ENCODE peak calls at places on chromosomes 1 and 21, in seven cellular contexts. I is right lobe of liver, B is body of pancreas, C is H54, P is GM12891, V is suprapubic skin, O is esophagus squamous epithelium. K is an unnamed sample.

GRCh38 chr1:156581661-156582387 is 2.3 kb downstream of the TTC24 start:
- DNase-seq in V (no peak), O (no peak), C (no peak), B (no peak), I (no peak), P (peak; percentile 48), K (peak; percentile 86)

GRCh38 chr1:22314676-22315075 is 137.0 kb upstream of the ZBTB40 start:
- DNase-seq in V (peak; percentile 53), B (no peak), O (no peak), P (no peak), I (no peak), C (no peak), K (no peak)

GRCh38 chr1:210607361-210607760 is 278.7 kb downstream of the HHAT start:
- DNase-seq in O (no peak), B (no peak), C (no peak), I (no peak), P (no peak), V (no peak), K (no peak)

GRCh38 chr21:42527489-42528158 is 14.0 kb downstream of the SLC37A1 start:
- DNase-seq in C (no peak), V (peak; percentile 37), I (no peak), B (no peak), O (no peak), P (no peak), K (no peak)

GRCh38 chr21:36732761-36733160 is 33.8 kb downstream of the SIM2 start:
- DNase-seq in B (no peak), I (no peak), O (no peak), C (no peak), P (no peak), V (no peak), K (peak; percentile 37)

GRCh38 chr1:244791061-244791460 is 44.4 kb upstream of the COX20 start:
- DNase-seq in I (no peak), P (no peak), C (no peak), V (no peak), O (no peak), B (no peak), K (no peak)

GRCh38 chr1:17605582-17606344 is 66.3 kb downstream of the ARHGEF10L start:
- DNase-seq in I (no peak), V (no peak), C (no peak), B (peak; percentile 57), O (no peak), P (no peak), K (no peak)

GRCh38 chr1:26833432-26834405 is 7.2 kb downstream of the ZDHHC18 start:
- DNase-seq in P (peak; percentile 87), B (no peak), C (no peak), I (peak; percentile 77), V (no peak), O (peak; percentile 48), K (peak; percentile 97)

GRCh38 chr1:18009061-18009728 is 98.4 kb upstream of the IGSF21 start:
- DNase-seq in I (no peak), V (no peak), O (no peak), P (no peak), C (no peak), B (no peak), K (no peak)

GRCh38 chr1:167416506-167416905 is 101.8 kb downstream of the CD247 start:
- DNase-seq in V (no peak), P (no peak), O (no peak), B (no peak), C (no peak), I (no peak), K (no peak)

GRCh38 chr1:77036560-77036959 is 169.3 kb downstream of the ST6GALNAC5 start:
- DNase-seq in V (no peak), C (no peak), B (no peak), O (no peak), P (no peak), I (no peak), K (no peak)

GRCh38 chr1:116766616-116767469 is 12.6 kb downstream of the CD2 start:
- DNase-seq in B (no peak), C (no peak), O (no peak), I (no peak), P (no peak), V (no peak), K (no peak)

GRCh38 chr1:199160521-199161318 is 521.9 kb downstream of the PTPRC start:
- DNase-seq in C (no peak), I (no peak), P (no peak), O (no peak), V (no peak), B (no peak), K (no peak)

GRCh38 chr21:36419996-36420395 is 34.8 kb downstream of the CHAF1B start:
- DNase-seq in O (no peak), I (peak; percentile 80), V (peak; percentile 86), B (peak; percentile 83), P (peak; percentile 71), C (peak; percentile 86), K (peak; percentile 84)

GRCh38 chr1:109454497-109455133 is 11.7 kb upstream of the SYPL2 start:
- DNase-seq in I (no peak), C (no peak), O (no peak), B (no peak), V (no peak), P (no peak), K (no peak)

GRCh38 chr21:34808569-34809204 is 139.9 kb downstream of the CLIC6 start:
- DNase-seq in P (no peak), V (no peak), I (no peak), B (no peak), O (no peak), C (peak; percentile 51), K (no peak)

GRCh38 chr1:24364975-24365678 is 46.0 kb downstream of the GRHL3 start:
- DNase-seq in I (no peak), V (no peak), O (no peak), C (peak; percentile 75), B (no peak), P (peak; percentile 52), K (no peak)

GRCh38 chr1:3066250-3066711 is 2.7 kb upstream of the PRDM16 start:
- DNase-seq in B (peak; percentile 85), C (no peak), V (peak; percentile 57), P (no peak), O (no peak), I (peak; percentile 75), K (peak; percentile 70)

GRCh38 chr1:224353975-224354930 is 2.4 kb upstream of the CNIH4 start:
- DNase-seq in C (no peak), O (no peak), I (no peak), P (no peak), B (no peak), V (no peak), K (no peak)

DNA sequence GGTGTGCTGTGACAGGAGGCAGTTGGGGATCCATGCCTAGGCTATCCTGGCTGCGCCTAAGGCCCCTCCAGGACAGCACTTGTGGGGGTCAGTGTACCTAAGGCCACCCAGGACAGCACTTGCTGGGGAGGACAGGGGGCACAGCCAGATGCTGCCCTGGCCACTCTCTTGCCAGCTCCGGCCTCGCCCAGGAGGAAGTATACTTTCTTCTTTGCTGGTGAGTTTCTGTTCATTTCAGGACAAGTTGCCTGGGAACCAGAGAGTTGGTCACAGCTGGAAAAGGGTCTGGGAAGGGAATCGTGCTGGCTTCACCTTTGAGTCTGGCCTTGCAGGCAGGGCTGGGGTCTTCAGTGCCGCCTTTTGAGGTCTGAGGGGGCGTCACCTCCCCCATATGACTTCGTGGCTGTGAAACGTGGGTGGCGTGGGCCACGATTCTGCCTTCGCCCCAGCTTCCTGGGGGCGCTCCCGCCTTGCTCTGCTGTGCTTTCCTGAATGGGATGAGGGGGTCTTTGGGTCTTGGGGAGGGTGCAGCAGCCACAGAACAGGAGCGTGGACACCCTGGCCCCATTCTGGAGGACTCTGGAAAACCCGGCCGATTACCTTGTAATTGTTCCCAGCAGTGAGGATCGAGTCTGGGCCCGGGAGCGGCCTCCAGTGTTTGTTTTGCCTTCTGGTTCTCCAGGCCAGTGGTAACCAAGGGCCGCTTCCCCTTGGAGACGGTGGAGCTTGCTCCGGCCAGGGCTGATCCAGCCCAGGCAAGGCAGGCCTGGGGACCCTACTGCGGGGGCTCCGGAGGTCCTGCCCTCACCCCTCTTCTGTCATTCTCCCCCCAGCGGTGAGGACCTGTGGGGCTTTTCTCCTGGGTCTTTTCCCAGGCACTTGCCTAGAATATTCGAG is 45.9 kb downstream of the SPSB1 start:
- DNase-seq in P (no peak), C (no peak), B (no peak), V (no peak), I (no peak), O (no peak), K (no peak)
- TF ChIP-seq POLR2A in P (no peak), C (no peak), B (no peak), V (no peak), I (no peak), O (no peak), K (no peak)

DNA sequence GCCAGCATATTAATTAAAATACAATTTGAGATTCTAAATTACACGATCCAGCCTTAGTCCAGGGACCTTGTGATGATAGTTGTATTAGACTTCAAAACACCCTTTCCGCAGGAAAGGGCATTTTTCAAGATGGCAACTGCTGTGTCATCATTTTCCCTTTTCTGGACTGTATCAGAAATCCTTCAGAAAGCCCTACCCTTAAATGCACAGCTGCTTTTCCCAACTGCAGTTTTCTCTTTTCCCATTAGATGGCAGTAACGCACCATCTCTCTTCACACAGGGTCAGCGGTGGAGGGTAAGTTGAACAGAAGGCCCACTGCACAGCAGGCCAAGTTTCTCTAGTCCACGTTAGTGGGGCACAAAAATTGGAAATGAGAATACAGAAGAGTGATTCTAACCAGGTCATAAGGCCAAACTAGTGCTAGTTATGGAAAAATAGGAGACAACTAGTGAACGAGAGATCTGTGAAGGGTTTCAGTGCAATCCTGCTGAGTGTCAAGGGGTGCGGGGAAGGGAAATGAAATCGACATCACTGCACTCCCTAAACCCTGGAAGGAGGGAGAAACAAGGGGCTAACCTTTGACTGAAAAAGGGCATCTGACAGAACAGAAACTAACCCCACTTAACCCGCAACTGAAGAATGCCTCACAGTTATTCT is 22.1 kb upstream of the TDRD10 start:
- DNase-seq in P (peak; percentile 47), C (peak; percentile 63), V (no peak), B (peak; percentile 73), O (no peak), I (no peak), K (no peak)
- TF ChIP-seq POLR2A in P (no peak), C (no peak), V (no peak), B (no peak), O (no peak), I (no peak), K (no peak)

DNA sequence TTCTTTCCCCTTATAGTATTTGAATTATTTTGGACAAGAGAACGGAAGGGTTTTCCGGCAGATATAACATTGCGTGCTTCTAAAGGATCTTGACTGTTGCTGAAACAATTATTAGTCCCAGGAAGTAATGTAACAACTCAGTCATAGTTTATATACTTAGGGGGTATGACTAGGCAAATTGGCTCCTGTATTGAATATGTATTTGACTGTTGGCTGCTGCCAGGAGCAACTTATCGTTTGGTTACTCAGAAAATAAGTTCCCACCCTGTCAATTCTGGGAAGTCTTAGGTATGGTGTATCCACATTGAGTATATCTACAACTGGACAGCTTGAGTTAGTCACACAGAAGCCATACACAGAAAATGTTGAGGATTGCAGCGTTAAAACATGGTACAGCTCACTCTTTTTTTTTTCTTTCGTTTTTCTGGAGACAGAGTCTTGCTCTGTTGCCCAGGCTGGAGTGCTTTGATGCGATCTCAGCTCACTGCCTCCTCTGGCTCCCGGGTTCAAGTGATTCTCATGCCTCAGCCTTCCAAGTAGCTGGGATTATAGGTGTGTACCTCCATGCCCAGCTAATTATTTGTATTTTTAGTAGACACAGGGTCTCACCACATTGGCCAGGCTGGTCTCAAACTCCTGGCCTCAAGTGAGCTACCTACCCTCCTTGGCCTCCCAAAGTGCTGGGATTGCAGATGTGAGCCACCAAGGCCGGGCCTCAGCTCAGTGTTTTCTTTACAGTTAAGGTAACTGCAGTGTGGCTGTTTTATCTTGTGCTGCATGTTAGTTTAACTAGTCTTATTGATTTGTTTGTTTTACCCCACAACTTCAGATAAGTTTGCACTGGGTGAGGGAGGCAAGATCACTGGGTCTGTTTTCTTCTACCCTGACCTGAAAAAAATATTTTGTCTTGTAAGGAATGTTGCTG is 10.2 kb downstream of the SMAP2 start:
- DNase-seq in P (no peak), B (peak; percentile 46), C (no peak), V (no peak), O (no peak), I (no peak), K (no peak)
- TF ChIP-seq POLR2A in P (peak; percentile 40), B (no peak), C (no peak), V (no peak), O (no peak), I (no peak), K (peak; percentile 15)

GRCh38 chr1:165827199-165828102 is at the start of gene UCK2:
- DNase-seq in C (peak; percentile 76), P (peak; percentile 67), B (peak; percentile 83), I (peak; percentile 90), O (no peak), V (peak; percentile 87), K (peak; percentile 93)
- TF ChIP-seq POLR2A in C (peak; percentile 70), P (peak; percentile 63), B (peak; percentile 78), I (peak; percentile 72), O (no peak), V (peak; percentile 31), K (no peak)